ENCODE peak calls at places on chromosome 16, in ten cellular contexts. Z, E, I, G, C, Y, W, V, T and J are unnamed samples.

GRCh38 chr16:27328937-27329336 is 15.2 kb downstream of the IL4R start:
- DNase-seq in Z (no peak), E (no peak), I (no peak), G (no peak), C (no peak), Y (no peak), W (no peak), V (no peak), T (no peak), J (no peak)

GRCh38 chr16:3498988-3499387 is 1.8 kb upstream of the CLUAP1 start:
- DNase-seq in Z (no peak), E (no peak), I (no peak), G (no peak), C (no peak), Y (no peak), W (no peak), V (no peak), T (no peak), J (no peak)

GRCh38 chr16:51440096-51440495 is 289.0 kb upstream of the SALL1 start:
- DNase-seq in Z (no peak), E (no peak), I (no peak), G (no peak), C (no peak), Y (peak; percentile 20), W (no peak), V (no peak), T (no peak), J (no peak)

GRCh38 chr16:56279132-56279531 is 87.8 kb downstream of the GNAO1 start:
- DNase-seq in Z (peak; percentile 54), E (no peak), I (no peak), G (no peak), C (no peak), Y (no peak), W (no peak), V (peak; percentile 14), T (peak; percentile 4), J (no peak)

GRCh38 chr16:68499011-68499410 is 40.1 kb upstream of the ZFP90 start:
- DNase-seq in Z (no peak), E (no peak), I (peak; percentile 87), G (no peak), C (no peak), Y (no peak), W (no peak), V (no peak), T (no peak), J (no peak)

GRCh38 chr16:263182-263774 is 12.5 kb downstream of the RGS11 start:
- DNase-seq in Z (no peak), E (no peak), I (no peak), G (no peak), C (no peak), Y (no peak), W (no peak), V (no peak), T (no peak), J (no peak)

GRCh38 chr16:56107944-56108583 is 83.2 kb upstream of the GNAO1 start:
- DNase-seq in Z (no peak), E (no peak), I (no peak), G (no peak), C (no peak), Y (no peak), W (no peak), V (no peak), T (no peak), J (no peak)

GRCh38 chr16:56603589-56603988 is 4.8 kb upstream of the MT2A start:
- DNase-seq in Z (no peak), E (peak; percentile 62), I (peak; percentile 69), G (no peak), C (no peak), Y (peak; percentile 38), W (peak; percentile 46), V (no peak), T (peak; percentile 47), J (no peak)

GRCh38 chr16:49620868-49621239 is 235.1 kb downstream of the ZNF423 start:
- DNase-seq in Z (peak; percentile 41), E (no peak), I (no peak), G (no peak), C (no peak), Y (no peak), W (no peak), V (no peak), T (no peak), J (no peak)

GRCh38 chr16:49466881-49467280 is 93.3 kb downstream of the C16orf78 start:
- DNase-seq in Z (peak; percentile 28), E (no peak), I (no peak), G (no peak), C (no peak), Y (no peak), W (no peak), V (no peak), T (no peak), J (no peak)

GRCh38 chr16:88754912-88755744 is 29.9 kb downstream of the PIEZO1 start:
- DNase-seq in Z (no peak), E (no peak), I (peak; percentile 76), G (peak; percentile 82), C (no peak), Y (peak; percentile 60), W (no peak), V (no peak), T (peak; percentile 73), J (peak; percentile 60)

GRCh38 chr16:739560-740458 is 988 bp downstream of the CIAO3 start:
- DNase-seq in Z (no peak), E (no peak), I (no peak), G (no peak), C (no peak), Y (no peak), W (no peak), V (no peak), T (no peak), J (no peak)

GRCh38 chr16:89384282-89384681 is 106.1 kb downstream of the ANKRD11 start:
- DNase-seq in Z (no peak), E (no peak), I (no peak), G (no peak), C (no peak), Y (no peak), W (no peak), V (no peak), T (no peak), J (no peak)

GRCh38 chr16:87762620-87763019 is 3.2 kb downstream of the KLHDC4 start:
- DNase-seq in Z (no peak), E (no peak), I (no peak), G (peak; percentile 42), C (no peak), Y (no peak), W (no peak), V (no peak), T (no peak), J (no peak)

GRCh38 chr16:87323727-87324410 is 6.7 kb upstream of the C16orf95 start:
- DNase-seq in Z (no peak), E (no peak), I (no peak), G (no peak), C (no peak), Y (no peak), W (no peak), V (no peak), T (no peak), J (no peak)

GRCh38 chr16:50245417-50246298 is 20.7 kb upstream of the ADCY7 start:
- DNase-seq in Z (peak; percentile 68), E (peak; percentile 57), I (peak; percentile 46), G (peak; percentile 95), C (no peak), Y (peak; percentile 82), W (peak; percentile 64), V (peak; percentile 35), T (peak; percentile 91), J (peak; percentile 91)

GRCh38 chr16:3171855-3172593 is 16.0 kb upstream of the OR1F1 start:
- DNase-seq in Z (no peak), E (no peak), I (no peak), G (no peak), C (no peak), Y (peak; percentile 46), W (no peak), V (no peak), T (peak; percentile 69), J (no peak)

GRCh38 chr16:89765292-89765810 is 44.0 kb downstream of the ZNF276 start:
- DNase-seq in Z (no peak), E (no peak), I (no peak), G (no peak), C (no peak), Y (no peak), W (no peak), V (no peak), T (no peak), J (no peak)

GRCh38 chr16:66588981-66589713 is 9.9 kb downstream of the CMTM2 start:
- DNase-seq in Z (no peak), E (no peak), I (peak; percentile 78), G (no peak), C (no peak), Y (no peak), W (no peak), V (peak; percentile 51), T (no peak), J (peak; percentile 27)

GRCh38 chr16:29760567-29761279 is 14.9 kb upstream of the C16orf54 start:
- DNase-seq in Z (no peak), E (no peak), I (no peak), G (no peak), C (no peak), Y (no peak), W (no peak), V (no peak), T (no peak), J (no peak)

GRCh38 chr16:72947379-72948237 is 100.3 kb downstream of the ZFHX3 start:
- DNase-seq in Z (no peak), E (no peak), I (no peak), G (no peak), C (no peak), Y (no peak), W (no peak), V (no peak), T (no peak), J (no peak)

GRCh38 chr16:56861092-56861610 is 3.9 kb upstream of the SLC12A3 start:
- DNase-seq in Z (no peak), E (no peak), I (no peak), G (no peak), C (no peak), Y (no peak), W (peak; percentile 27), V (no peak), T (no peak), J (no peak)

GRCh38 chr16:11677959-11678881 is 10.0 kb downstream of the SNN start:
- DNase-seq in Z (no peak), E (no peak), I (no peak), G (no peak), C (no peak), Y (no peak), W (no peak), V (no peak), T (no peak), J (no peak)

GRCh38 chr16:6684076-6684673 is 648.5 kb upstream of the RBFOX1 start:
- DNase-seq in Z (no peak), E (peak; percentile 20), I (no peak), G (peak; percentile 8), C (no peak), Y (no peak), W (peak; percentile 61), V (no peak), T (peak; percentile 18), J (peak; percentile 31)

GRCh38 chr16:7431723-7432122 is 99.1 kb downstream of the RBFOX1 start:
- DNase-seq in Z (no peak), E (no peak), I (no peak), G (no peak), C (no peak), Y (no peak), W (no peak), V (no peak), T (no peak), J (no peak)

GRCh38 chr16:57704011-57704904 is 9.7 kb downstream of the DRC7 start:
- DNase-seq in Z (no peak), E (no peak), I (no peak), G (no peak), C (no peak), Y (no peak), W (no peak), V (no peak), T (no peak), J (no peak)

GRCh38 chr16:57471852-57472664 is 9.6 kb downstream of the POLR2C start:
- DNase-seq in Z (no peak), E (no peak), I (peak; percentile 46), G (no peak), C (no peak), Y (no peak), W (no peak), V (no peak), T (no peak), J (no peak)

GRCh38 chr16:53219795-53220194 is 165.0 kb downstream of the CHD9 start:
- DNase-seq in Z (no peak), E (no peak), I (no peak), G (peak; percentile 27), C (peak; percentile 75), Y (no peak), W (no peak), V (no peak), T (peak; percentile 83), J (peak; percentile 33)